ENCODE peak calls at places on chromosome 22, in ten cellular contexts. G, K, O, U, L, X, Y, M, T and I are unnamed samples.
A peak's percentile ranks its signal among the peaks of the same experiment; 100 is the strongest.

GRCh38 chr22:42950281-42950680 is 64.7 kb downstream of the PACSIN2 start:
- DNase-seq in G (no peak), K (no peak), O (no peak), U (no peak), L (no peak), X (no peak), Y (no peak), M (no peak), T (no peak), I (no peak)

GRCh38 chr22:50530280-50530856 is 556 bp upstream of the TYMP start:
- DNase-seq in G (peak; percentile 87), K (peak; percentile 93), O (peak; percentile 87), U (peak; percentile 52), L (peak; percentile 94), X (no peak), Y (no peak), M (peak; percentile 44), T (peak; percentile 64), I (no peak)

GRCh38 chr22:36359172-36359973 is 28.4 kb downstream of the MYH9 start:
- DNase-seq in G (no peak), K (peak; percentile 44), O (no peak), U (no peak), L (no peak), X (no peak), Y (no peak), M (no peak), T (no peak), I (peak; percentile 74)

GRCh38 chr22:27223317-27224177 is 566.2 kb downstream of the MIAT start:
- DNase-seq in G (no peak), K (no peak), O (no peak), U (no peak), L (no peak), X (no peak), Y (no peak), M (no peak), T (no peak), I (no peak)

GRCh38 chr22:16955081-16955480 is 52.9 kb downstream of the GAB4 start:
- DNase-seq in G (no peak), K (no peak), O (no peak), U (no peak), L (no peak), X (no peak), Y (no peak), M (no peak), T (no peak), I (no peak)

GRCh38 chr22:50696799-50697561 is 24.4 kb downstream of the SHANK3 start:
- DNase-seq in G (peak; percentile 20), K (peak; percentile 44), O (no peak), U (peak; percentile 81), L (peak; percentile 76), X (no peak), Y (peak; percentile 50), M (peak; percentile 74), T (no peak), I (no peak)

GRCh38 chr22:41446057-41446501 is 522 bp downstream of the TOB2 start:
- DNase-seq in G (peak; percentile 43), K (peak; percentile 69), O (no peak), U (peak; percentile 59), L (no peak), X (no peak), Y (no peak), M (peak; percentile 29), T (no peak), I (no peak)

GRCh38 chr22:41917906-41918791 is 3.3 kb upstream of the SHISA8 start:
- DNase-seq in G (peak; percentile 65), K (no peak), O (no peak), U (no peak), L (no peak), X (no peak), Y (no peak), M (no peak), T (peak; percentile 51), I (no peak)

GRCh38 chr22:27799334-27800249 is 2.0 kb downstream of the MN1 start:
- DNase-seq in G (peak; percentile 34), K (no peak), O (no peak), U (peak; percentile 60), L (no peak), X (no peak), Y (no peak), M (no peak), T (no peak), I (no peak)

DNA sequence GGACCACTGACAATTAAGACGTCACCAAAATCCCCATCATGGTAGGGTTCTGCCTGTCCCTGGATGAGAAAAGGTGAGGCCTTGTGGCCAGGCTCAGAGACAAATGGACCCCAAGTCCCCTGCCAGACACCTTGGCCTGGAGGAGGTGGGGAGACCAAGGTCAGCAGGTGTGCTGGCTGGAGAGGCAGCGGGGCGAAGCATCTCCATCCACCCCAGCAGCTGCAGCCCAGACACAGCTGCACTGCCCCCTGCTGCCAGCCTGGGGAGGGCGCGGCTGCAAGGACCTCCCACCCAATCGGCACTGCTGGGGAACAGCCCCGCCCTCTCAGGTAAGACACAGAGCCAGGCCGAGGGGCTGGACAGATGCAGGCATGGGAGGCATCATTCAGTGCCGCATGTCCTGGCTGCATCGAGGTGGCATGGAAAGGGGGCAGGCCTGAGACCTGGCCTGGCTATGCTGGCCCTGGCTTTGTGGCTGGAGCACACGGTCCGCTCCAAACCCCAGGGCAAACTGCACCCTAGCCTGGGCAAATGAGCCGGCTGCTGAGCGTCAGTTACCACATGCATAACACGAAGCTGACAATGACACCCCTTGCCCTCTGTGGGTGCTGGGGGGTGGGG is 12.2 kb upstream of the MFNG start:
- DNase-seq in G (no peak), K (peak; percentile 82), O (no peak), U (peak; percentile 89), L (no peak), X (no peak), Y (peak; percentile 73), M (peak; percentile 92), T (peak; percentile 84), I (peak; percentile 87)
- TF ChIP-seq CTCF in G (peak; percentile 61), K (peak; percentile 64), O (peak; percentile 61), U (peak; percentile 74), L (no peak), X (no peak), Y (peak; percentile 80), M (peak; percentile 97), T (peak; percentile 92), I (peak; percentile 58)

DNA sequence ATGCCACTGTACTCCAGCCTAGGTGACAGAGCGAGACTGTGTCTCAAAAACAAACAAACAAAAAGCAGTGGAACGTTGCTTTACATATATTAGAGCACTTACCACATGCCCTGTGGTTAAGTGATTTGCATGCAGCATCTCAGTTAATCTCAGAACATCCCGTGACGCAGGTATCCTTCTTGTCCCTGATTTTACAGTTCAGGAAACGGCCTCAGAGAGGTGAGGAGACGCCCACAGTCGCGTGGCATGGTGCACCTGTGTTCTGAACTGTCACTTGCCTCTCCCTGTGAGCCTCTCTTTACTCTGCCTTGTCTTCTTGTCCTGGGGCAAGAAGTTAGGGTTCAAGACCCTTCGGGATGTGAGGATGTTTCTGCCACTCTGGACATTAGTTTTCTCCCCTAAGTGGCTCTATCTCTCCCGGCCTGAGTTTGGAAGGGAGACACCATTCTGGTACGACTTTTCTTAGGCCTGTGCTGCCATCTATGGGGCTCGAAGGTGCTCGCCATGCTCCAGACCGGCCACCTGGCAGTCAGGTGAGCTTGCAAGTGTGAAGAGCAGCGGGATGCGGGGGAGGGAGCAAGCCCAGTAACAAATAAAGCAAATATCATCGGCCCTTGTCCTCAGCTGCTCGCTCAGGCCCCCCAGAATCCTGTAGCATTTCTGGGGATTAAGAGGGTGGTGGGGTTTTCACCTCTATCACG is 25.6 kb downstream of the YWHAH start:
- DNase-seq in G (peak; percentile 29), K (peak; percentile 83), O (peak; percentile 13), U (peak; percentile 88), L (no peak), X (no peak), Y (peak; percentile 54), M (peak; percentile 95), T (peak; percentile 85), I (peak; percentile 75)
- TF ChIP-seq CTCF in G (no peak), K (no peak), O (peak; percentile 19), U (peak; percentile 73), L (no peak), X (no peak), Y (peak; percentile 70), M (peak; percentile 94), T (peak; percentile 60), I (peak; percentile 42)

GRCh38 chr22:39291501-39291900 is 27.9 kb downstream of the RPL3 start:
- DNase-seq in G (no peak), K (no peak), O (no peak), U (no peak), L (no peak), X (no peak), Y (no peak), M (no peak), T (no peak), I (no peak)
- TF ChIP-seq CTCF in G (no peak), K (no peak), O (no peak), U (peak; percentile 14), L (no peak), X (no peak), Y (no peak), M (peak; percentile 47), T (no peak), I (no peak)

GRCh38 chr22:25080855-25081254 is 118.8 kb upstream of the CRYBB3 start:
- DNase-seq in G (no peak), K (no peak), O (no peak), U (no peak), L (no peak), X (no peak), Y (no peak), M (no peak), T (no peak), I (no peak)

GRCh38 chr22:25083414-25084166 is 116.1 kb upstream of the CRYBB3 start:
- DNase-seq in G (no peak), K (peak; percentile 55), O (no peak), U (peak; percentile 68), L (no peak), X (no peak), Y (no peak), M (no peak), T (no peak), I (no peak)

GRCh38 chr22:25078591-25078990 is 121.1 kb upstream of the CRYBB3 start:
- DNase-seq in G (no peak), K (no peak), O (no peak), U (no peak), L (no peak), X (no peak), Y (no peak), M (no peak), T (no peak), I (no peak)

GRCh38 chr22:25082096-25082495 is 117.6 kb upstream of the CRYBB3 start:
- DNase-seq in G (no peak), K (no peak), O (no peak), U (no peak), L (no peak), X (no peak), Y (no peak), M (no peak), T (no peak), I (no peak)

GRCh38 chr22:25081409-25081824 is 118.2 kb upstream of the CRYBB3 start:
- DNase-seq in G (no peak), K (no peak), O (no peak), U (peak; percentile 58), L (no peak), X (no peak), Y (peak; percentile 21), M (peak; percentile 73), T (peak; percentile 79), I (peak; percentile 67)
- TF ChIP-seq CTCF in G (peak; percentile 66), K (peak; percentile 9), O (peak; percentile 9), U (peak; percentile 70), L (peak; percentile 38), X (no peak), Y (peak; percentile 62), M (peak; percentile 79), T (peak; percentile 72), I (peak; percentile 51)